ENCODE peak calls at places on chromosomes 1 and 21, in seven cellular contexts. A, M, K, Z, J, B and G are unnamed samples.

GRCh38 chr1:55519937-55520683 is 304.9 kb upstream of the USP24 start:
- DNase-seq in A (no peak), M (no peak), K (no peak), Z (peak), J (no peak), B (no peak), G (peak)

GRCh38 chr1:112359961-112360767 is 35.9 kb upstream of the CTTNBP2NL start:
- DNase-seq in A (no peak), M (peak), K (no peak), Z (no peak), J (no peak), B (no peak), G (peak)

GRCh38 chr1:113975211-113975895 is 3.9 kb upstream of the OLFML3 start:
- DNase-seq in A (no peak), M (no peak), K (no peak), Z (no peak), J (no peak), B (no peak), G (peak)

GRCh38 chr1:115669002-115669673 is 27.4 kb downstream of the VANGL1 start:
- DNase-seq in A (no peak), M (no peak), K (no peak), Z (no peak), J (no peak), B (no peak), G (peak)

GRCh38 chr1:201640624-201641023 is 101.7 kb downstream of the NAV1 start:
- DNase-seq in A (no peak), M (peak), K (no peak), Z (peak), J (no peak), B (no peak), G (no peak)

GRCh38 chr1:164588388-164589341 is 29.7 kb downstream of the PBX1 start:
- DNase-seq in A (no peak), M (peak), K (no peak), Z (peak), J (no peak), B (no peak), G (peak)

GRCh38 chr1:3315991-3316943 is 138.2 kb upstream of the ARHGEF16 start:
- DNase-seq in A (no peak), M (no peak), K (peak), Z (no peak), J (no peak), B (no peak), G (peak)

GRCh38 chr1:210625715-210626114 is 297.0 kb downstream of the HHAT start:
- DNase-seq in A (no peak), M (no peak), K (no peak), Z (no peak), J (no peak), B (no peak), G (no peak)

GRCh38 chr21:43811262-43812105 is 22.1 kb downstream of the RRP1 start:
- DNase-seq in A (no peak), M (no peak), K (no peak), Z (no peak), J (no peak), B (no peak), G (no peak)